ENCODE peak calls at places on chromosomes 3 and 15, in nine cellular contexts. E is neural crest cell, W is IMR-90, Y is bronchial epithelial cell, H is A673, A is WTC11, Q is glutamatergic neuron, B is RWPE1, S is lower lobe of right lung. D is an unnamed sample.

GRCh38 chr3:193883551-193883950 is 252.4 kb upstream of the HES1 start:
- DNase-seq in Y (no peak), W (peak), H (no peak), S (no peak), B (no peak), E (no peak), Q (no peak), A (no peak), D (no peak)

GRCh38 chr3:171173732-171174131 is 147.2 kb upstream of the SLC2A2 start:
- DNase-seq in Q (no peak), E (no peak), S (peak), W (no peak), H (no peak), B (no peak), A (peak), Y (no peak), D (no peak)

GRCh38 chr3:42490243-42490642 is 12.2 kb upstream of the VIPR1 start:
- DNase-seq in H (no peak), A (no peak), B (peak), W (no peak), Q (no peak), E (no peak), Y (peak), S (peak), D (peak)

GRCh38 chr15:100170280-100170654 is 171.5 kb downstream of the ADAMTS17 start:
- DNase-seq in E (no peak), W (no peak), A (no peak), Q (no peak), H (no peak), Y (no peak), S (no peak), B (no peak), D (no peak)

GRCh38 chr3:126199256-126199655 is 18.9 kb upstream of the ALDH1L1 start:
- DNase-seq in B (no peak), Q (no peak), Y (no peak), H (peak), S (no peak), A (no peak), W (no peak), E (no peak), D (no peak)

GRCh38 chr3:174439621-174440349 is 419.3 kb upstream of the NAALADL2 start:
- DNase-seq in S (no peak), H (peak), W (peak), E (no peak), Y (peak), B (peak), A (no peak), Q (no peak), D (peak)

GRCh38 chr15:51240066-51240465 is 98.3 kb downstream of the CYP19A1 start:
- DNase-seq in S (no peak), W (no peak), Y (no peak), H (no peak), A (no peak), E (no peak), B (no peak), Q (no peak), D (no peak)

GRCh38 chr3:73086071-73086494 is 24.6 kb downstream of the EBLN2 start:
- DNase-seq in A (peak), Y (peak), E (peak), B (peak), S (no peak), Q (peak), W (peak), H (peak), D (no peak)

GRCh38 chr3:124859025-124859424 is 28.1 kb downstream of the ITGB5 start:
- DNase-seq in Q (no peak), S (no peak), W (peak), H (no peak), Y (peak), E (no peak), A (no peak), B (no peak), D (no peak)

GRCh38 chr3:52028572-52028971 is 27.8 kb downstream of the DUSP7 start:
- DNase-seq in B (no peak), A (no peak), W (peak), Q (no peak), Y (peak), H (no peak), S (no peak), E (no peak), D (no peak)

GRCh38 chr3:146350852-146351251 is 99.9 kb upstream of the PLSCR4 start:
- DNase-seq in A (no peak), Q (no peak), Y (no peak), B (no peak), W (no peak), H (no peak), E (no peak), S (no peak), D (no peak)

DNA sequence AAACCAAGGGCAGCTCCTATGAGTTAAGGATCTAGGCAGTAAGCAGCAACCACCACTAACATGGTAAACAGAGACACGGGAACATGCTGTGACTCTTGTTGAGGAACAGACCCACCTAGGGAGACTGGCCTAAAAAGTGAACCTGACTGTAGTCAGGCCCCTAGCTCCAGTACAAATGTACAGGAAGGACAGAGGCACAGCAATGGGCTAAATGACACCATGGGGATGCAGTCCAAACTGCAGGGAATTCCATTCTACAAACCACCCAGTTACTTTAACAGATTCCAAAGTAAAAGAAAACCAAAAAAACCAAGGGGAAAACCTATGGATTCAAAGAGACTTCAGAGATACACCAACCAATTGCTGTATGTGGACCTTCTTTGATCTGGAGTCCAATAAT is 28.2 kb upstream of the CGNL1 start:
- DNase-seq in B (no peak), E (no peak), Q (no peak), Y (no peak), A (no peak), S (no peak), W (no peak), H (no peak), D (no peak)
- TF ChIP-seq CTCF in B (no peak), E (no peak), Q (no peak), Y (no peak), A (no peak), S (no peak), W (no peak), H (no peak), D (no peak)

GRCh38 chr3:24394754-24395153 is 99.9 kb downstream of the THRB start:
- DNase-seq in W (no peak), S (no peak), Y (no peak), H (no peak), Q (no peak), B (no peak), A (no peak), E (no peak), D (no peak)
- TF ChIP-seq CTCF in W (no peak), S (no peak), Y (no peak), H (no peak), Q (no peak), B (no peak), A (no peak), E (no peak), D (no peak)

GRCh38 chr3:114361391-114361790 is 67.6 kb downstream of the TIGIT start:
- DNase-seq in E (no peak), H (no peak), W (no peak), Y (no peak), S (no peak), Q (no peak), B (no peak), A (no peak), D (no peak)

GRCh38 chr3:114364806-114365205 is 71.0 kb downstream of the TIGIT start:
- DNase-seq in Y (no peak), W (no peak), S (no peak), A (no peak), B (no peak), Q (no peak), E (no peak), H (no peak), D (no peak)

GRCh38 chr3:114365268-114365667 is 71.4 kb downstream of the TIGIT start:
- DNase-seq in Y (no peak), H (no peak), B (no peak), W (peak), A (no peak), Q (no peak), E (no peak), S (no peak), D (no peak)

GRCh38 chr3:114363554-114364202 is 69.8 kb downstream of the TIGIT start:
- DNase-seq in S (no peak), B (no peak), E (no peak), H (no peak), Q (no peak), Y (peak), W (peak), A (no peak), D (no peak)

DNA sequence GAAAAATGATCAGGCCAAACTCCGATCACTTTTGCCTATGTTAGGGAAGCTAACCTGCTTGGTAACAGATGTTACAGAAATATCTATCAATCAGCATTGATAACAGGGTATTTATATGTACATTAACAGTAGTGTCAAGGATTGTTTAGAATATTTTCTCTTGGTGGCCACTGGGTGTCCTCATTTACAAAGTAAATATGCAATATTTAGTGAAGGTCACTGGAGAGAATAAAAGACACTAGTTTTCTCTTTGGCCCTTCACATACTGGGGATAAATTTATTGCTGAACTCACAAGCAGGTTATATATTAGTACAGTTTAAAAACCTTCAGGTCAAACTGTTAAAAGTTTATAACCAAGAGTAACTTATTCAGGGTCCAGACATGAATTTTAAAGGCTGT is 69.0 kb downstream of the TIGIT start:
- DNase-seq in B (peak), A (no peak), E (no peak), Y (peak), H (peak), W (peak), S (no peak), Q (no peak), D (no peak)
- TF ChIP-seq CTCF in B (peak), A (no peak), E (peak), Y (peak), H (peak), W (peak), S (peak), Q (peak), D (peak)

GRCh38 chr15:78604420-78604819 is 16.4 kb downstream of the CHRNA3 start:
- DNase-seq in Y (no peak), B (no peak), S (no peak), W (no peak), E (no peak), Q (no peak), A (no peak), H (no peak), D (no peak)
- TF ChIP-seq CTCF in Y (no peak), B (no peak), S (no peak), W (no peak), E (no peak), Q (no peak), A (no peak), H (no peak), D (no peak)

DNA sequence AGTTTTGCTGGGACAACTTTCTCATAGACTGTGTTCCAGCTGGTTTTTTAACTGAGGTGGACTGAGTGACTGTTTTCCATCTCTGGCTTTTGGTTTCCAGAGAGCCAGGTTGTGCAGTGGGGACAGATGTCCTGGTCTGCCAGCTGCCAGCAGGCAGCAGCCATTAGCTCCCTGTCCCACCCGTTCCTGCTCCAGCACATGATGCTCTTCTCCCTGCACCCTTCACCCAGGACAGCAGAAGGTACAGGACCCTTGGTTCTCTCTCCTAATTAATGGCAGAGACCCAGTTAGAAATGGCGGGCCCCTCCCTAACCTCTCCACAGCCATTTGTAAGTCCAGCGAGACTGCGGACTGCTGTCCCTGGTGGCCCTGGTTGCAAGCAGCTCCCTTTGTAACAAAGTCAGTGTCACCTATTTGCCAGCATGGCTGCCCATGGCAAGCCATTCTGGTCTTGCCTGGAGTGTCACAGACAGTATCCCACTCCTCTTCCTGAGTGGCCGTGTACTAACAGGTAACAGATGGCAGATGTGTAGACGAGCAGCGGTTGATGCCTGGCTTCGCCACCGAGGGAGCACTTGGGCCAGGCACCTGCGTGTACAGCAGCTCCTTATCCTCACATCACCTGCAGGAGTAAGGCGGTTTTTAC is 148.3 kb downstream of the DNAJB8 start:
- DNase-seq in E (no peak), B (no peak), S (no peak), W (no peak), Q (no peak), A (no peak), H (no peak), Y (no peak), D (no peak)
- TF ChIP-seq CTCF in E (no peak), B (no peak), S (no peak), W (no peak), Q (no peak), A (no peak), H (no peak), Y (no peak), D (no peak)

GRCh38 chr15:31034152-31034551 is 42.7 kb upstream of the MTMR10 start:
- DNase-seq in W (peak), A (no peak), E (no peak), Q (no peak), Y (peak), H (no peak), S (no peak), B (no peak), D (no peak)
- TF ChIP-seq CTCF in W (no peak), A (no peak), E (no peak), Q (no peak), Y (no peak), H (no peak), S (no peak), B (no peak), D (no peak)

D was measured in breast epithelium.